ENCODE peak calls at places on chromosomes 3 and 15, in nine cellular contexts. One of them, this sample, is unnamed.

GRCh38 chr3:186589856-186590579 is 19.5 kb downstream of the DNAJB11 start:
- DNase-seq in SK-N-SH: no peak
- DNase-seq in GM23338: no peak
- DNase-seq in A549: no peak
- DNase-seq in HepG2: peak; percentile 69
- DNase-seq in GM12878: no peak
- DNase-seq in HL-60: no peak
- DNase-seq in HCT116: peak; percentile 34
- DNase-seq in K562: no peak
- DNase-seq in this sample: no peak

GRCh38 chr3:138219255-138219654 is 32.2 kb downstream of the ARMC8 start:
- DNase-seq in SK-N-SH: no peak
- DNase-seq in GM23338: no peak
- DNase-seq in A549: no peak
- DNase-seq in HepG2: no peak
- DNase-seq in GM12878: no peak
- DNase-seq in HL-60: no peak
- DNase-seq in HCT116: no peak
- DNase-seq in K562: no peak
- DNase-seq in this sample: no peak

GRCh38 chr3:178982138-178982537 is 89.5 kb downstream of the ZMAT3 start:
- DNase-seq in SK-N-SH: no peak
- DNase-seq in GM23338: no peak
- DNase-seq in A549: no peak
- DNase-seq in HepG2: no peak
- DNase-seq in GM12878: no peak
- DNase-seq in HL-60: peak; percentile 44
- DNase-seq in HCT116: no peak
- DNase-seq in K562: no peak
- DNase-seq in this sample: no peak

GRCh38 chr3:99505646-99506269 is 132.6 kb upstream of the COL8A1 start:
- DNase-seq in SK-N-SH: no peak
- DNase-seq in GM23338: no peak
- DNase-seq in A549: no peak
- DNase-seq in HepG2: no peak
- DNase-seq in GM12878: peak; percentile 91
- DNase-seq in HL-60: peak; percentile 85
- DNase-seq in HCT116: no peak
- DNase-seq in K562: no peak
- DNase-seq in this sample: no peak

GRCh38 chr3:172467170-172467824 is 19.0 kb upstream of the GHSR start:
- DNase-seq in SK-N-SH: no peak
- DNase-seq in GM23338: no peak
- DNase-seq in A549: peak; percentile 34
- DNase-seq in HepG2: no peak
- DNase-seq in GM12878: no peak
- DNase-seq in HL-60: no peak
- DNase-seq in HCT116: peak; percentile 42
- DNase-seq in K562: no peak
- DNase-seq in this sample: no peak

GRCh38 chr15:100635406-100636071 is 33.1 kb downstream of the ASB7 start:
- DNase-seq in SK-N-SH: no peak
- DNase-seq in GM23338: peak; percentile 63
- DNase-seq in A549: no peak
- DNase-seq in HepG2: no peak
- DNase-seq in GM12878: no peak
- DNase-seq in HL-60: no peak
- DNase-seq in HCT116: no peak
- DNase-seq in K562: no peak
- DNase-seq in this sample: no peak

GRCh38 chr3:154310840-154311239 is 13.4 kb downstream of the DHX36 start:
- DNase-seq in SK-N-SH: no peak
- DNase-seq in GM23338: no peak
- DNase-seq in A549: no peak
- DNase-seq in HepG2: no peak
- DNase-seq in GM12878: no peak
- DNase-seq in HL-60: no peak
- DNase-seq in HCT116: no peak
- DNase-seq in K562: no peak
- DNase-seq in this sample: no peak

GRCh38 chr3:194888916-194889315 is 203.2 kb downstream of the FAM43A start:
- DNase-seq in SK-N-SH: no peak
- DNase-seq in GM23338: no peak
- DNase-seq in A549: no peak
- DNase-seq in HepG2: no peak
- DNase-seq in GM12878: no peak
- DNase-seq in HL-60: no peak
- DNase-seq in HCT116: no peak
- DNase-seq in K562: no peak
- DNase-seq in this sample: no peak

GRCh38 chr3:177822826-177823225 is 625.5 kb upstream of the TBL1XR1 start:
- DNase-seq in SK-N-SH: no peak
- DNase-seq in GM23338: no peak
- DNase-seq in A549: no peak
- DNase-seq in HepG2: no peak
- DNase-seq in GM12878: no peak
- DNase-seq in HL-60: no peak
- DNase-seq in HCT116: no peak
- DNase-seq in K562: no peak
- DNase-seq in this sample: no peak

GRCh38 chr3:28912120-28912885 is 368.6 kb upstream of the RBMS3 start:
- DNase-seq in SK-N-SH: no peak
- DNase-seq in GM23338: no peak
- DNase-seq in A549: no peak
- DNase-seq in HepG2: no peak
- DNase-seq in GM12878: no peak
- DNase-seq in HL-60: no peak
- DNase-seq in HCT116: no peak
- DNase-seq in K562: no peak
- DNase-seq in this sample: no peak

GRCh38 chr3:28916713-28917499 is 364.0 kb upstream of the RBMS3 start:
- DNase-seq in SK-N-SH: peak; percentile 60
- DNase-seq in GM23338: peak; percentile 76
- DNase-seq in A549: no peak
- DNase-seq in HepG2: no peak
- DNase-seq in GM12878: peak; percentile 61
- DNase-seq in HL-60: no peak
- DNase-seq in HCT116: no peak
- DNase-seq in K562: no peak
- DNase-seq in this sample: peak; percentile 5

GRCh38 chr3:28917895-28918294 is 363.0 kb upstream of the RBMS3 start:
- DNase-seq in SK-N-SH: no peak
- DNase-seq in GM23338: no peak
- DNase-seq in A549: no peak
- DNase-seq in HepG2: no peak
- DNase-seq in GM12878: no peak
- DNase-seq in HL-60: no peak
- DNase-seq in HCT116: no peak
- DNase-seq in K562: no peak
- DNase-seq in this sample: no peak

DNA sequence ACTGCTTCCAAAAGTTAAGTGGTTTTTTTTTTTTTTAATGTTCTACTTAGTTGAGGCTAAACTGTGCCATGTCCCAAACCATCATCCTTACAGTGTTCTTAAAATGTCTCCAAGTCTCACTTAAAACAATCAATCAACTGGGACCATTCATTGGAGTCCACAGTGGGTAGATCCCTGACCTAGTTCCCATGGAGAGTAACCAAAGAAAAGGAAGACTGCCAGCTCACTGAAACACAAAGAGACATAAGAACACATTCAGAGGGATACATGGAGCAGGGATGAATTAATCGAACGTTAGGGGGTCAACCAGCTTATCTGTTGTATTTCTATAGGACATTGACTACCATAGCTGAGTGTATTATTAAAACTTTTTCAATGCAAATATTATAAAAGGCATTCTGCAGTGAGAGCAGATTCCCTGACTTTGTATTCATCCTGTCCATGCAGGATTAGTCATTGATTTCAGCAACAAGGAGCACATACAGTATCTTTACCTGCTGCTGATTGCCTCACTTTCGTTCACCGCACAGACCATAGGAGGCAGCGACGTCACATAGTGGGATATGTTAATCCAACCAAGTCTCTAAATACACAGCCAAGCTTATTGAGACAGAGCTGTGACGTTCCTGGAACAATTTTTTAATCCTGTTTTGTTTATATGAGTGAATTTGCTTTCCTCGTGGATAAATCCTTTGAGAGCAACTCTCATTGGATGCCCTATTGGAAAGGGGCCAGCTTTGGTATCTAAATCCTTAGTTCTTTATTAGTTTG is 365.0 kb upstream of the RBMS3 start:
- DNase-seq in SK-N-SH: peak; percentile 36
- DNase-seq in GM23338: peak; percentile 64
- DNase-seq in A549: peak; percentile 7
- DNase-seq in HepG2: no peak
- DNase-seq in GM12878: no peak
- DNase-seq in HL-60: peak; percentile 3
- DNase-seq in HCT116: peak; percentile 26
- DNase-seq in K562: no peak
- DNase-seq in this sample: no peak
- TF ChIP-seq REST in SK-N-SH: no peak
- TF ChIP-seq REST in GM23338: no peak
- TF ChIP-seq REST in A549: no peak
- TF ChIP-seq REST in HepG2: no peak
- TF ChIP-seq REST in GM12878: no peak
- TF ChIP-seq REST in HL-60: no peak
- TF ChIP-seq REST in HCT116: no peak
- TF ChIP-seq REST in K562: no peak
- TF ChIP-seq REST in this sample: no peak

GRCh38 chr15:63379492-63380150 is 2.0 kb downstream of the CA12 start:
- DNase-seq in SK-N-SH: no peak
- DNase-seq in GM23338: no peak
- DNase-seq in A549: no peak
- DNase-seq in HepG2: no peak
- DNase-seq in GM12878: no peak
- DNase-seq in HL-60: no peak
- DNase-seq in HCT116: no peak
- DNase-seq in K562: no peak
- DNase-seq in this sample: no peak

GRCh38 chr15:63380828-63381282 is 791 bp downstream of the CA12 start:
- DNase-seq in SK-N-SH: no peak
- DNase-seq in GM23338: no peak
- DNase-seq in A549: no peak
- DNase-seq in HepG2: no peak
- DNase-seq in GM12878: no peak
- DNase-seq in HL-60: no peak
- DNase-seq in HCT116: no peak
- DNase-seq in K562: no peak
- DNase-seq in this sample: no peak

GRCh38 chr15:63381301-63382192 is at the start of gene CA12:
- DNase-seq in SK-N-SH: peak; percentile 65
- DNase-seq in GM23338: peak; percentile 77
- DNase-seq in A549: peak; percentile 75
- DNase-seq in HepG2: peak; percentile 28
- DNase-seq in GM12878: no peak
- DNase-seq in HL-60: no peak
- DNase-seq in HCT116: no peak
- DNase-seq in K562: no peak
- DNase-seq in this sample: no peak

GRCh38 chr15:63378946-63379345 is 2.7 kb downstream of the CA12 start:
- DNase-seq in SK-N-SH: no peak
- DNase-seq in GM23338: no peak
- DNase-seq in A549: no peak
- DNase-seq in HepG2: no peak
- DNase-seq in GM12878: no peak
- DNase-seq in HL-60: no peak
- DNase-seq in HCT116: no peak
- DNase-seq in K562: no peak
- DNase-seq in this sample: no peak

DNA sequence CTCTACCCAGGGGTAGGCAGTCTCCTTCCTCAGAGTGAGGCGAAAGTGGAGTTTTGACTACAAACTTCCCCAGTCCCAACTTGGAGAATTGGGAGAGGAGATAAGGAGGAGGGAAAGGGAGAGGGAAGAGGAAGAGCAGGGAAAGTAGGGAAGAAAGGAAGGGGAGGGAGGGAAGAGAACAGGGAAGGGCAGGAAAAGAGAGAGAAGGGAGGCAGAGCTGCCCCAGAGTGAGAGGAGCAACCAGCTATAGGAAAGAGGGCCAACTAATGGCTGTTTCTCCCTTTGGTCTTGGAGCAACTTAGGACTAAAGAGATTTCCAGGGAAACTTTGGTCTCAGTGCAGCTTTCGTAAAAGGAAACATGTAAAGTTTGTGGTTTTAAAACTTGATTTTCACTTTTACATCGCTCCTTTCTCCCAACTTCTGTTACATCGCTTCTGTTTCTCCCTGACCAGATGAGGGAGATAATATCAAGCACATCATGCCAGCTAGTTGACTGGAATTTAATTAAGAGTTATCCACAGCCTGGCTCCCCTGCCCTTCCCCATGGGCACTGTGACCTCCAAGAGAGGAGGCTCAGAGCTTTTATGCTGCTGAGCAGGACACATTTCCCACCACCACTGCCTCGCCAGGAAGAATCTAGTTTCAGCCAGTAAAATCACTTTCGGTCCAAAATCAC is 1.4 kb downstream of the CA12 start:
- DNase-seq in SK-N-SH: peak; percentile 83
- DNase-seq in GM23338: no peak
- DNase-seq in A549: no peak
- DNase-seq in HepG2: no peak
- DNase-seq in GM12878: no peak
- DNase-seq in HL-60: no peak
- DNase-seq in HCT116: no peak
- DNase-seq in K562: no peak
- DNase-seq in this sample: no peak
- H3K4me3 ChIP-seq in SK-N-SH: peak overlapping the region; percentile 56
- H3K4me3 ChIP-seq in GM23338: peak overlapping the region; percentile 72
- H3K4me3 ChIP-seq in A549: peak overlapping the region; percentile 92
- H3K4me3 ChIP-seq in HepG2: no peak overlapping the region
- H3K4me3 ChIP-seq in GM12878: no peak overlapping the region
- H3K4me3 ChIP-seq in HL-60: no peak overlapping the region
- H3K4me3 ChIP-seq in HCT116: no peak overlapping the region
- H3K4me3 ChIP-seq in K562: no peak overlapping the region
- H3K4me3 ChIP-seq in this sample: no peak overlapping the region

GRCh38 chr3:33716227-33716626 is 1.8 kb downstream of the CLASP2 start:
- DNase-seq in SK-N-SH: no peak
- DNase-seq in GM23338: no peak
- DNase-seq in A549: no peak
- DNase-seq in HepG2: no peak
- DNase-seq in GM12878: no peak
- DNase-seq in HL-60: peak; percentile 25
- DNase-seq in HCT116: no peak
- DNase-seq in K562: peak; percentile 30
- DNase-seq in this sample: no peak
- TF ChIP-seq REST in SK-N-SH: no peak
- TF ChIP-seq REST in GM23338: no peak
- TF ChIP-seq REST in A549: no peak
- TF ChIP-seq REST in HepG2: no peak
- TF ChIP-seq REST in GM12878: no peak
- TF ChIP-seq REST in HL-60: no peak
- TF ChIP-seq REST in HCT116: no peak
- TF ChIP-seq REST in K562: no peak
- TF ChIP-seq REST in this sample: no peak

DNA sequence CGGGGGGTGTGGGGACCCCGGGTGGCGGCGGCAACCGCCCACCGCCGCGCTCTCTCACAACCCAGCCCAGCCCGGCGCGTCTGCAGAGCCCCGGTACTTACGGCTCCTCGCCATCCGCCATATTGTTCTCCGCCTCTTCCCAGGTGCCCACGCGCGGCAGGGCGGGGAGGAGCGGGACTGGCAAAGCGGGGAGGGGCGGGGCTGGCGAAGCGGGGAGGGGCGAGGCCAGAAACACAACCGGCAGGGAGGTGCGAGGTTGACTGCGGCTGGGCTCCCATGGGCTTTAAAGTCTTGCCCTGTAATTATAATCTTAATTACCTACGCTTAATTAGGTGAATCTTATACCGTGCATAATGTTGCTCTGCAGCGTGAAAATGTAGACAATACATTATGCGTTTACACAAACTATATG is at the start of gene UBA3:
- DNase-seq in SK-N-SH: peak; percentile 93
- DNase-seq in GM23338: peak; percentile 93
- DNase-seq in A549: peak; percentile 50
- DNase-seq in HepG2: peak; percentile 76
- DNase-seq in GM12878: no peak
- DNase-seq in HL-60: peak; percentile 90
- DNase-seq in HCT116: peak; percentile 56
- DNase-seq in K562: peak; percentile 80
- DNase-seq in this sample: no peak
- H3K4me3 ChIP-seq in SK-N-SH: peak within 1 kb of the TSS; percentile 86
- H3K4me3 ChIP-seq in GM23338: peak within 1 kb of the TSS; percentile 86
- H3K4me3 ChIP-seq in A549: peak within 1 kb of the TSS; percentile 82
- H3K4me3 ChIP-seq in HepG2: peak within 1 kb of the TSS; percentile 71
- H3K4me3 ChIP-seq in GM12878: peak within 1 kb of the TSS; percentile 89
- H3K4me3 ChIP-seq in HL-60: peak within 1 kb of the TSS; percentile 78
- H3K4me3 ChIP-seq in HCT116: peak within 1 kb of the TSS; percentile 67
- H3K4me3 ChIP-seq in K562: peak within 1 kb of the TSS; percentile 87
- H3K4me3 ChIP-seq in this sample: peak within 1 kb of the TSS; percentile 78